ENCODE peak calls at places on chromosome 22, in six cellular contexts. Q, B, U, R, C and F are unnamed samples.
A peak's percentile ranks its signal among the peaks of the same experiment; 100 is the strongest.

GRCh38 chr22:29325785-29326315 is 10.4 kb upstream of the RASL10A start:
- DNase-seq in Q (no peak), B (no peak), U (no peak), R (no peak), C (no peak), F (no peak)

GRCh38 chr22:36472689-36473088 is 8.8 kb downstream of the TXN2 start:
- DNase-seq in Q (no peak), B (no peak), U (no peak), R (no peak), C (no peak), F (no peak)

GRCh38 chr22:50186181-50186731 is 543 bp downstream of the TRABD start:
- DNase-seq in Q (no peak), B (no peak), U (no peak), R (no peak), C (no peak), F (no peak)

GRCh38 chr22:25908212-25908611 is 166.2 kb downstream of the MYO18B start:
- DNase-seq in Q (no peak), B (no peak), U (no peak), R (no peak), C (no peak), F (no peak)

GRCh38 chr22:40951795-40952602 is 821 bp downstream of the RBX1 start:
- DNase-seq in Q (no peak), B (no peak), U (no peak), R (peak; percentile 9), C (no peak), F (no peak)

GRCh38 chr22:45585946-45586540 is 83.4 kb downstream of the FBLN1 start:
- DNase-seq in Q (no peak), B (no peak), U (no peak), R (no peak), C (no peak), F (no peak)

GRCh38 chr22:48756146-48757111 is 1071.2 kb downstream of the BRD1 start:
- DNase-seq in Q (no peak), B (no peak), U (no peak), R (no peak), C (no peak), F (peak; percentile 35)

GRCh38 chr22:30380011-30380410 is 7.2 kb downstream of the RNF215 start:
- DNase-seq in Q (no peak), B (no peak), U (no peak), R (no peak), C (no peak), F (no peak)

GRCh38 chr22:18077087-18077638 is 627 bp upstream of the PEX26 start:
- DNase-seq in Q (no peak), B (no peak), U (no peak), R (no peak), C (no peak), F (no peak)

GRCh38 chr22:43829448-43829821 is 17.3 kb upstream of the EFCAB6 start:
- DNase-seq in Q (no peak), B (peak; percentile 67), U (no peak), R (no peak), C (no peak), F (no peak)

GRCh38 chr22:23565942-23566715 is 14.0 kb downstream of the IGLL1 start:
- DNase-seq in Q (no peak), B (no peak), U (no peak), R (no peak), C (no peak), F (peak; percentile 80)

GRCh38 chr22:37970864-37971263 is 13.5 kb downstream of the SOX10 start:
- DNase-seq in Q (no peak), B (no peak), U (no peak), R (no peak), C (no peak), F (no peak)

GRCh38 chr22:30876925-30877553 is 91.5 kb downstream of the MORC2 start:
- DNase-seq in Q (no peak), B (peak; percentile 18), U (no peak), R (no peak), C (no peak), F (no peak)